ENCODE peak calls at places on chromosome 15, in six cellular contexts. M, E, D, P, I and U are unnamed samples.

GRCh38 chr15:73240864-73241499 is 127.8 kb downstream of the HCN4 start:
- DNase-seq in M (peak), E (peak), D (peak), P (peak), I (peak), U (no peak)

GRCh38 chr15:89068325-89068784 is 19.9 kb upstream of the ABHD2 start:
- DNase-seq in M (peak), E (no peak), D (no peak), P (no peak), I (no peak), U (no peak)

GRCh38 chr15:69855601-69856000 is 242.1 kb downstream of the TLE3 start:
- DNase-seq in M (no peak), E (no peak), D (no peak), P (no peak), I (no peak), U (no peak)

GRCh38 chr15:74317820-74318375 is 49.5 kb downstream of the CYP11A1 start:
- DNase-seq in M (peak), E (no peak), D (no peak), P (no peak), I (peak), U (no peak)

GRCh38 chr15:86077070-86077469 is 2.6 kb upstream of the AGBL1 start:
- DNase-seq in M (no peak), E (no peak), D (no peak), P (no peak), I (no peak), U (no peak)

GRCh38 chr15:84953136-84953535 is 28.5 kb upstream of the PDE8A start:
- DNase-seq in M (no peak), E (no peak), D (no peak), P (no peak), I (no peak), U (no peak)

GRCh38 chr15:29269485-29270168 is at the start of gene NSMCE3:
- DNase-seq in M (peak), E (peak), D (peak), P (peak), I (peak), U (peak)

GRCh38 chr15:67157779-67158366 is 92.5 kb downstream of the SMAD3 start:
- DNase-seq in M (no peak), E (no peak), D (no peak), P (no peak), I (no peak), U (no peak)

GRCh38 chr15:34223904-34224596 is 766 bp upstream of the EMC4 start:
- DNase-seq in M (no peak), E (no peak), D (peak), P (no peak), I (no peak), U (no peak)

GRCh38 chr15:55606214-55606613 is 18.1 kb upstream of the PYGO1 start:
- DNase-seq in M (no peak), E (no peak), D (no peak), P (no peak), I (no peak), U (no peak)

GRCh38 chr15:84944311-84944710 is 37.3 kb upstream of the PDE8A start:
- DNase-seq in M (no peak), E (no peak), D (no peak), P (no peak), I (no peak), U (no peak)

GRCh38 chr15:70539912-70540520 is 223.3 kb downstream of the UACA start:
- DNase-seq in M (no peak), E (no peak), D (no peak), P (no peak), I (no peak), U (no peak)

GRCh38 chr15:44495562-44495961 is 41.4 kb upstream of the EIF3J start:
- DNase-seq in M (no peak), E (no peak), D (no peak), P (no peak), I (no peak), U (no peak)